ENCODE peak calls at places on chromosomes 13 and 19, in six cellular contexts. L is naive thymus-derived CD8-positive, alpha-beta T cell; P is left cardiac atrium; V is fibroblast of pulmonary artery; I is NCI-H1694 treated with DMSO at 0.1 percent for 48 hours; K is astrocyte of the hippocampus. Y is an unnamed sample.

GRCh38 chr13:69720278-69720983 is 387.2 kb upstream of the ATXN8OS start:
- DNase-seq in L (no peak), P (no peak), V (no peak), I (no peak), K (no peak), Y (peak; percentile 5)

GRCh38 chr19:885536-886224 is 7.3 kb downstream of the MED16 start:
- DNase-seq in L (no peak), P (no peak), V (no peak), I (no peak), K (no peak), Y (no peak)

GRCh38 chr13:43364210-43365041 is 341.0 kb downstream of the DNAJC15 start:
- DNase-seq in L (no peak), P (peak; percentile 39), V (peak; percentile 88), I (peak; percentile 52), K (peak; percentile 64), Y (peak; percentile 23)

GRCh38 chr19:38267780-38268430 is 3.5 kb downstream of the SPINT2 start:
- DNase-seq in L (no peak), P (no peak), V (no peak), I (no peak), K (no peak), Y (peak; percentile 88)

GRCh38 chr13:52846567-52847321 is 1.7 kb downstream of the PCDH8 start:
- DNase-seq in L (no peak), P (peak; percentile 60), V (peak; percentile 22), I (no peak), K (peak; percentile 86), Y (peak; percentile 43)

GRCh38 chr19:4870025-4870700 is 2.7 kb upstream of the PLIN3 start:
- DNase-seq in L (no peak), P (peak; percentile 68), V (peak; percentile 93), I (no peak), K (peak; percentile 79), Y (peak; percentile 96)

GRCh38 chr19:35278578-35279284 is 3.6 kb upstream of the HAMP start:
- DNase-seq in L (no peak), P (no peak), V (no peak), I (no peak), K (no peak), Y (no peak)

GRCh38 chr13:24148414-24149305 is 11.9 kb upstream of the SPATA13 start:
- DNase-seq in L (no peak), P (no peak), V (peak; percentile 97), I (no peak), K (peak; percentile 98), Y (peak; percentile 99)

GRCh38 chr19:18322318-18322758 is 538 bp downstream of the LSM4 start:
- DNase-seq in L (peak; percentile 60), P (peak; percentile 73), V (peak; percentile 55), I (peak; percentile 25), K (peak; percentile 65), Y (peak; percentile 70)

GRCh38 chr19:10251792-10252694 is at the start of gene MRPL4:
- DNase-seq in L (peak; percentile 98), P (peak; percentile 98), V (peak; percentile 99), I (peak; percentile 98), K (peak; percentile 99), Y (peak; percentile 98)

GRCh38 chr19:8366961-8367326 is 3.0 kb downstream of the ANGPTL4 start:
- DNase-seq in L (no peak), P (no peak), V (peak; percentile 80), I (no peak), K (no peak), Y (no peak)

GRCh38 chr13:110134801-110135200 is 172.2 kb downstream of the COL4A1 start:
- DNase-seq in L (no peak), P (no peak), V (peak; percentile 30), I (no peak), K (peak; percentile 60), Y (no peak)

GRCh38 chr19:57813919-57814504 is 701 bp downstream of the ZNF552 start:
- DNase-seq in L (no peak), P (no peak), V (no peak), I (no peak), K (peak; percentile 28), Y (peak; percentile 32)

GRCh38 chr13:110916671-110917142 is 1.8 kb upstream of the ANKRD10 start:
- DNase-seq in L (no peak), P (no peak), V (peak; percentile 55), I (no peak), K (peak; percentile 92), Y (peak; percentile 73)

GRCh38 chr19:38394488-38394887 is 6.0 kb downstream of the SPRED3 start:
- DNase-seq in L (peak; percentile 85), P (peak; percentile 51), V (no peak), I (no peak), K (peak; percentile 54), Y (peak; percentile 44)

GRCh38 chr13:24741016-24741662 is 22.8 kb upstream of the RNF17 start:
- DNase-seq in L (no peak), P (no peak), V (no peak), I (no peak), K (no peak), Y (no peak)

GRCh38 chr19:30566681-30567420 is 194.7 kb downstream of the ZNF536 start:
- DNase-seq in L (no peak), P (no peak), V (no peak), I (no peak), K (no peak), Y (no peak)

GRCh38 chr13:46622918-46623256 is 69.9 kb downstream of the LRCH1 start:
- DNase-seq in L (no peak), P (peak; percentile 55), V (peak; percentile 83), I (peak; percentile 96), K (peak; percentile 67), Y (peak; percentile 56)

GRCh38 chr19:3966051-3967017 is 4.6 kb downstream of the DAPK3 start:
- DNase-seq in L (no peak), P (no peak), V (no peak), I (no peak), K (no peak), Y (no peak)

GRCh38 chr13:21243843-21244184 is 67.4 kb downstream of the MRPL57 start:
- DNase-seq in L (no peak), P (no peak), V (no peak), I (no peak), K (no peak), Y (no peak)

GRCh38 chr19:38527466-38528136 is 90.2 kb downstream of the MAP4K1 start:
- DNase-seq in L (no peak), P (no peak), V (no peak), I (no peak), K (no peak), Y (no peak)

GRCh38 chr13:21175656-21176194 is 627 bp downstream of the SKA3 start:
- DNase-seq in L (no peak), P (no peak), V (peak; percentile 42), I (no peak), K (peak; percentile 23), Y (no peak)

GRCh38 chr13:50529154-50529882 is 314.2 kb downstream of the DLEU7 start:
- DNase-seq in L (no peak), P (peak; percentile 90), V (peak; percentile 93), I (peak; percentile 45), K (peak; percentile 93), Y (peak; percentile 83)

GRCh38 chr13:39417131-39417530 is 185.9 kb downstream of the LHFPL6 start:
- DNase-seq in L (no peak), P (peak; percentile 22), V (peak; percentile 34), I (no peak), K (peak; percentile 56), Y (no peak)

GRCh38 chr19:34481861-34482379 is 362 bp downstream of the WTIP start:
- DNase-seq in L (no peak), P (no peak), V (peak; percentile 62), I (no peak), K (peak; percentile 82), Y (no peak)

GRCh38 chr13:58823701-58824100 is 1192.2 kb downstream of the PCDH17 start:
- DNase-seq in L (no peak), P (no peak), V (no peak), I (no peak), K (no peak), Y (no peak)